ENCODE peak calls at places on chromosome 9, in ten cellular contexts. V, C, W, Z, M, A, B, O, U and P are unnamed samples.

GRCh38 chr9:21317956-21318923 is 13.1 kb upstream of the IFNA5 start:
- DNase-seq in A (peak; percentile 57), V (peak; percentile 70), C (no peak), M (peak; percentile 53), O (peak; percentile 71), B (peak; percentile 49), U (no peak), W (peak; percentile 66), Z (no peak), P (peak; percentile 48)

GRCh38 chr9:137316012-137316981 is 14.2 kb upstream of the NRARP start:
- DNase-seq in C (no peak), O (no peak), B (peak; percentile 49), M (no peak), V (peak; percentile 56), A (peak; percentile 61), U (no peak), W (peak; percentile 55), Z (no peak), P (no peak)

GRCh38 chr9:91162311-91162710 is 199.4 kb downstream of the AUH start:
- DNase-seq in B (no peak), V (no peak), A (no peak), M (peak; percentile 51), C (no peak), O (no peak), W (no peak), U (no peak), Z (no peak), P (peak; percentile 77)

GRCh38 chr9:102124465-102124864 is 386.0 kb upstream of the GRIN3A start:
- DNase-seq in Z (no peak), A (no peak), V (no peak), M (no peak), C (no peak), O (no peak), B (no peak), W (no peak), U (no peak), P (no peak)

GRCh38 chr9:88691811-88692210 is 156.8 kb downstream of the NXNL2 start:
- DNase-seq in W (no peak), A (peak; percentile 7), Z (no peak), U (no peak), C (no peak), M (peak; percentile 74), B (no peak), V (peak; percentile 35), O (no peak), P (peak; percentile 90)

GRCh38 chr9:128733256-128733655 is 9.3 kb upstream of the ZDHHC12 start:
- DNase-seq in A (peak; percentile 63), W (peak; percentile 83), B (peak; percentile 83), C (no peak), U (peak; percentile 10), M (peak; percentile 85), O (peak; percentile 77), Z (no peak), V (peak; percentile 92), P (peak; percentile 85)

GRCh38 chr9:6330958-6331634 is 2.9 kb downstream of the TPD52L3 start:
- DNase-seq in Z (no peak), V (no peak), U (no peak), C (no peak), B (no peak), M (peak; percentile 13), A (no peak), W (no peak), O (no peak), P (no peak)

GRCh38 chr9:13919386-13919785 is 394.6 kb downstream of the NFIB start:
- DNase-seq in O (no peak), Z (no peak), B (no peak), U (no peak), M (no peak), C (no peak), W (no peak), A (no peak), V (no peak), P (no peak)

GRCh38 chr9:128190013-128190412 is 1.4 kb downstream of the CIZ1 start:
- DNase-seq in V (no peak), O (no peak), Z (no peak), M (no peak), U (no peak), C (no peak), B (no peak), W (no peak), A (peak; percentile 28), P (no peak)

GRCh38 chr9:92426501-92426900 is 2.2 kb upstream of the OMD start:
- DNase-seq in W (no peak), M (no peak), O (peak; percentile 39), B (no peak), Z (no peak), C (no peak), A (no peak), U (no peak), V (no peak), P (no peak)

GRCh38 chr9:36827593-36827992 is 206.5 kb downstream of the PAX5 start:
- DNase-seq in U (no peak), B (no peak), V (no peak), W (peak; percentile 29), Z (no peak), O (no peak), A (no peak), C (no peak), M (no peak), P (no peak)

GRCh38 chr9:100308965-100309564 is 43.7 kb downstream of the TEX10 start:
- DNase-seq in V (no peak), W (no peak), M (peak; percentile 38), A (no peak), B (no peak), C (no peak), Z (no peak), U (no peak), O (no peak), P (no peak)

GRCh38 chr9:109993250-109993978 is 213.4 kb downstream of the PALM2AKAP2 start:
- DNase-seq in O (no peak), A (no peak), C (no peak), B (no peak), U (no peak), Z (no peak), W (no peak), M (no peak), V (no peak), P (no peak)

GRCh38 chr9:131423171-131423581 is 29.3 kb downstream of the PRRC2B start:
- DNase-seq in Z (no peak), M (peak; percentile 97), W (peak; percentile 72), U (no peak), O (no peak), C (no peak), A (peak; percentile 95), B (peak; percentile 67), V (peak; percentile 79), P (peak; percentile 69)